ENCODE peak calls at places on chromosomes 3 and 15, in five cellular contexts. I is stimulated activated CD4-positive, alpha-beta T cell treated with anti-CD3 and anti-CD28 coated beads, Interleukin-2, amount 100 ng/mL, for 48 hours; K is neural crest cell; J is activated CD8-positive, alpha-beta memory T cell treated with anti-CD3 and anti-CD28 coated beads, Interleukin-2, amount 50 U/mL, for 48 hours; Z is retina. V is an unnamed sample.

GRCh38 chr15:88255496-88256171 is 905 bp downstream of the NTRK3 start:
- DNase-seq in Z (peak), J (no peak), K (peak), I (no peak), V (no peak)

GRCh38 chr15:63234479-63234878 is 42.9 kb upstream of the APH1B start:
- DNase-seq in I (no peak), J (no peak), K (no peak), Z (no peak), V (no peak)

GRCh38 chr3:14424711-14425573 is 22.5 kb downstream of the SLC6A6 start:
- DNase-seq in K (no peak), Z (no peak), J (no peak), I (no peak), V (no peak)

GRCh38 chr3:116046350-116046749 is 398.9 kb downstream of the LSAMP start:
- DNase-seq in I (no peak), Z (peak), K (no peak), J (no peak), V (no peak)

GRCh38 chr15:38300395-38300794 is 47.8 kb downstream of the SPRED1 start:
- DNase-seq in Z (no peak), K (no peak), I (no peak), J (no peak), V (no peak)

GRCh38 chr3:27216955-27217552 is 152.1 kb downstream of the NEK10 start:
- DNase-seq in K (no peak), J (no peak), I (no peak), Z (no peak), V (no peak)

GRCh38 chr15:86773766-86774165 is 694.1 kb downstream of the AGBL1 start:
- DNase-seq in Z (peak), K (no peak), J (no peak), I (no peak), V (no peak)

GRCh38 chr15:85030301-85031049 is 48.8 kb downstream of the PDE8A start:
- DNase-seq in J (no peak), I (no peak), K (no peak), Z (no peak), V (no peak)

GRCh38 chr15:62250176-62250575 is 85.1 kb upstream of the C2CD4B start:
- DNase-seq in I (no peak), Z (no peak), K (no peak), J (no peak), V (no peak)

GRCh38 chr15:99249270-99249817 is at the start of gene TTC23:
- DNase-seq in K (peak), I (no peak), J (no peak), Z (peak), V (peak)

GRCh38 chr15:63870043-63870394 is 36.3 kb upstream of the HERC1 start:
- DNase-seq in J (no peak), Z (no peak), I (no peak), K (no peak), V (no peak)

GRCh38 chr3:114338651-114339357 is 45.0 kb downstream of the TIGIT start:
- DNase-seq in Z (no peak), K (no peak), I (no peak), J (no peak), V (no peak)

GRCh38 chr3:4351872-4352271 is 48.7 kb downstream of the SETMAR start:
- DNase-seq in I (no peak), J (no peak), Z (no peak), K (no peak), V (no peak)

GRCh38 chr3:141083831-141084624 is 32.9 kb downstream of the SPSB4 start:
- DNase-seq in I (no peak), Z (peak), J (no peak), K (peak), V (no peak)

GRCh38 chr15:57376695-57377477 is 581 bp downstream of the CGNL1 start:
- DNase-seq in J (no peak), I (no peak), K (peak), Z (peak), V (peak)

GRCh38 chr15:25061808-25062550 is 107.2 kb downstream of the SNRPN start:
- DNase-seq in Z (no peak), I (no peak), K (no peak), J (no peak), V (no peak)

GRCh38 chr3:8505621-8506020 is 4.0 kb downstream of the LMCD1 start:
- DNase-seq in J (no peak), K (no peak), Z (no peak), I (no peak), V (no peak)

GRCh38 chr3:133880287-133880686 is 15.4 kb downstream of the RAB6B start:
- DNase-seq in J (peak), Z (no peak), K (no peak), I (no peak), V (no peak)

GRCh38 chr15:26771168-26771916 is 1.5 kb downstream of the GABRB3 start:
- DNase-seq in K (peak), J (no peak), Z (no peak), I (no peak), V (no peak)

GRCh38 chr3:126300001-126300760 is 57.0 kb downstream of the KLF15 start:
- DNase-seq in Z (no peak), J (peak), I (no peak), K (no peak), V (no peak)

GRCh38 chr15:69107025-69107620 is 53.3 kb upstream of the GLCE start:
- DNase-seq in I (no peak), K (no peak), Z (no peak), J (no peak), V (no peak)

GRCh38 chr15:34855397-34855796 is 60.0 kb upstream of the ACTC1 start:
- DNase-seq in K (no peak), Z (peak), J (no peak), I (no peak), V (no peak)

GRCh38 chr3:122488262-122488973 is 26.3 kb downstream of the KPNA1 start:
- DNase-seq in J (no peak), Z (no peak), I (no peak), K (no peak), V (no peak)

GRCh38 chr3:136122006-136122405 is 74.1 kb downstream of the MSL2 start:
- DNase-seq in Z (no peak), I (no peak), J (no peak), K (no peak), V (no peak)